ENCODE peak calls at places on chromosomes 6 and 20, in four cellular contexts. One of them, this sample, is unnamed.
A peak's percentile ranks its signal among the peaks of the same experiment; 100 is the strongest.

GRCh38 chr20:39421571-39422099 is 459.5 kb downstream of the DHX35 start:
- DNase-seq in activated CD4-positive, alpha-beta T cell treated with anti-CD3 and anti-CD28 coated beads for 1 hour: no peak
- DNase-seq in right atrium auricular region: no peak
- DNase-seq in ELF-1: no peak
- DNase-seq in this sample: no peak

GRCh38 chr6:10416863-10417641 is 2.2 kb upstream of the TFAP2A start:
- DNase-seq in activated CD4-positive, alpha-beta T cell treated with anti-CD3 and anti-CD28 coated beads for 1 hour: no peak
- DNase-seq in right atrium auricular region: no peak
- DNase-seq in ELF-1: peak; percentile 81
- DNase-seq in this sample: no peak

GRCh38 chr6:146027586-146028249 is 1.1 kb upstream of the GRM1 start:
- DNase-seq in right atrium auricular region: no peak
- DNase-seq in activated CD4-positive, alpha-beta T cell treated with anti-CD3 and anti-CD28 coated beads for 1 hour: no peak
- DNase-seq in ELF-1: peak; percentile 19
- DNase-seq in this sample: no peak

GRCh38 chr6:44569931-44570385 is 182.5 kb downstream of the CDC5L start:
- DNase-seq in activated CD4-positive, alpha-beta T cell treated with anti-CD3 and anti-CD28 coated beads for 1 hour: no peak
- DNase-seq in ELF-1: peak; percentile 29
- DNase-seq in right atrium auricular region: no peak
- DNase-seq in this sample: no peak

GRCh38 chr6:101322921-101323320 is 70.6 kb upstream of the GRIK2 start:
- DNase-seq in ELF-1: no peak
- DNase-seq in activated CD4-positive, alpha-beta T cell treated with anti-CD3 and anti-CD28 coated beads for 1 hour: no peak
- DNase-seq in right atrium auricular region: no peak
- DNase-seq in this sample: no peak

GRCh38 chr6:12419626-12420272 is 129.6 kb downstream of the EDN1 start:
- DNase-seq in activated CD4-positive, alpha-beta T cell treated with anti-CD3 and anti-CD28 coated beads for 1 hour: no peak
- DNase-seq in right atrium auricular region: no peak
- DNase-seq in ELF-1: no peak
- DNase-seq in this sample: no peak

GRCh38 chr20:64205611-64206026 is 41.4 kb downstream of the MYT1 start:
- DNase-seq in activated CD4-positive, alpha-beta T cell treated with anti-CD3 and anti-CD28 coated beads for 1 hour: no peak
- DNase-seq in right atrium auricular region: no peak
- DNase-seq in ELF-1: no peak
- DNase-seq in this sample: no peak

GRCh38 chr20:52496191-52496590 is 304.6 kb upstream of the ZFP64 start:
- DNase-seq in right atrium auricular region: no peak
- DNase-seq in ELF-1: no peak
- DNase-seq in activated CD4-positive, alpha-beta T cell treated with anti-CD3 and anti-CD28 coated beads for 1 hour: no peak
- DNase-seq in this sample: no peak

GRCh38 chr6:161976569-161976968 is 702.7 kb upstream of the AGPAT4 start:
- DNase-seq in activated CD4-positive, alpha-beta T cell treated with anti-CD3 and anti-CD28 coated beads for 1 hour: no peak
- DNase-seq in right atrium auricular region: no peak
- DNase-seq in ELF-1: no peak
- DNase-seq in this sample: no peak

GRCh38 chr6:167337231-167337630 is 12.3 kb downstream of the TTLL2 start:
- DNase-seq in ELF-1: no peak
- DNase-seq in activated CD4-positive, alpha-beta T cell treated with anti-CD3 and anti-CD28 coated beads for 1 hour: no peak
- DNase-seq in right atrium auricular region: no peak
- DNase-seq in this sample: no peak